ENCODE peak calls at places on chromosome 10, in nine cellular contexts. F is nephron progenitor cell; M is AG09309; X is upper lobe of left lung; B is CD4-positive, alpha-beta T cell; G is AG09319; R is bronchial epithelial cell; Y is uterus; S is chondrocyte. D is an unnamed sample.

GRCh38 chr10:91700273-91700672 is 67.4 kb upstream of the PPP1R3C start:
- DNase-seq in F (no peak), M (no peak), X (peak; percentile 18), B (no peak), G (no peak), R (no peak), Y (no peak), S (no peak), D (no peak)

GRCh38 chr10:7260912-7261700 is 149.7 kb downstream of the SFMBT2 start:
- DNase-seq in F (no peak), M (peak; percentile 2), X (no peak), B (no peak), G (no peak), R (no peak), Y (no peak), S (no peak), D (no peak)

GRCh38 chr10:92735938-92736337 is 46.2 kb downstream of the HHEX start:
- DNase-seq in F (no peak), M (no peak), X (no peak), B (no peak), G (no peak), R (no peak), Y (no peak), S (no peak), D (no peak)

GRCh38 chr10:24882047-24882698 is 70.2 kb downstream of the PRTFDC1 start:
- DNase-seq in F (no peak), M (no peak), X (no peak), B (peak; percentile 37), G (no peak), R (no peak), Y (no peak), S (no peak), D (no peak)

GRCh38 chr10:71757450-71757918 is 15.8 kb downstream of the VSIR start:
- DNase-seq in F (no peak), M (no peak), X (no peak), B (no peak), G (no peak), R (no peak), Y (no peak), S (no peak), D (no peak)

GRCh38 chr10:103717341-103718246 is 137.8 kb downstream of the SH3PXD2A start:
- DNase-seq in F (no peak), M (no peak), X (no peak), B (no peak), G (no peak), R (peak; percentile 66), Y (no peak), S (no peak), D (no peak)

GRCh38 chr10:90675621-90676020 is 182.2 kb downstream of the HTR7 start:
- DNase-seq in F (no peak), M (peak; percentile 23), X (no peak), B (no peak), G (no peak), R (peak; percentile 82), Y (no peak), S (no peak), D (no peak)

GRCh38 chr10:60110739-60111138 is 204.4 kb upstream of the CCDC6 start:
- DNase-seq in F (no peak), M (no peak), X (no peak), B (no peak), G (no peak), R (no peak), Y (no peak), S (no peak), D (no peak)

GRCh38 chr10:102819054-102819453 is 18.2 kb downstream of the CYP17A1 start:
- DNase-seq in F (no peak), M (no peak), X (no peak), B (no peak), G (no peak), R (no peak), Y (no peak), S (no peak), D (no peak)

GRCh38 chr10:4650572-4650971 is 175.4 kb upstream of the AKR1E2 start:
- DNase-seq in F (no peak), M (peak; percentile 53), X (no peak), B (no peak), G (peak; percentile 47), R (peak; percentile 44), Y (no peak), S (no peak), D (no peak)

GRCh38 chr10:100740476-100741341 is 4.7 kb upstream of the PAX2 start:
- DNase-seq in F (no peak), M (no peak), X (peak; percentile 44), B (no peak), G (no peak), R (no peak), Y (no peak), S (no peak), D (no peak)

GRCh38 chr10:103685880-103686669 is 169.3 kb downstream of the SH3PXD2A start:
- DNase-seq in F (peak; percentile 83), M (peak; percentile 63), X (peak; percentile 85), B (peak; percentile 65), G (no peak), R (peak; percentile 26), Y (peak; percentile 91), S (no peak), D (peak; percentile 83)

DNA sequence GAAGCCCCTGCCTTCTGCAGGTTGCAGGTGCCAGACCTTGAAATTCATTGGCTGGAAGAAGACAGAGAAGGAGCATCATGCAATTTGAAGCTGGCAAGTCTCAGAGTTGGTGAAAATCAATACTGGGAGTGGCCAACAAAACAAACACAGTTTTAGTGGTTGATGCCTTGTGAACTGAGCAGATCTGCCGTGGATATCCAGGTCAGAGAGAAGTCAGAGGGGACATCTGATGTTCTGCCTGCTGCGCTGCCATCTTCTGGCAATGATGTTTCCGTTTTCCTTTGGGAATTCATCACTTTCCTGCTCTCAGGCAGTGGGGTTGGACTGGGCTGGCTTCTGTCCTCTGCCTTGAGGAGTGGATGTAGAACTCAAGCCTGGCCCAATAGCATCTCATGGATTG is 132.0 kb downstream of the RPS24 start:
- DNase-seq in F (peak; percentile 18), M (no peak), X (no peak), B (no peak), G (no peak), R (no peak), Y (no peak), S (no peak), D (no peak)
- TF ChIP-seq CTCF in F (no peak), M (no peak), X (no peak), B (no peak), G (no peak), R (peak; percentile 21), Y (no peak), S (peak; percentile 51), D (peak; percentile 48)

GRCh38 chr10:97333351-97333600 is 1.3 kb downstream of the FRAT2 start:
- DNase-seq in F (no peak), M (no peak), X (no peak), B (no peak), G (no peak), R (no peak), Y (no peak), S (no peak), D (no peak)

GRCh38 chr10:97333601-97334369 is 744 bp downstream of the FRAT2 start:
- DNase-seq in F (peak; percentile 54), M (no peak), X (peak; percentile 91), B (no peak), G (no peak), R (no peak), Y (no peak), S (no peak), D (no peak)

GRCh38 chr10:97331304-97331703 is 3.2 kb downstream of the FRAT2 start:
- DNase-seq in F (no peak), M (no peak), X (no peak), B (no peak), G (no peak), R (no peak), Y (no peak), S (no peak), D (no peak)

GRCh38 chr10:97334370-97335175 is at the start of gene FRAT2:
- DNase-seq in F (peak; percentile 89), M (peak; percentile 62), X (peak; percentile 98), B (peak; percentile 81), G (peak; percentile 87), R (peak; percentile 72), Y (peak; percentile 90), S (peak; percentile 95), D (peak; percentile 91)

DNA sequence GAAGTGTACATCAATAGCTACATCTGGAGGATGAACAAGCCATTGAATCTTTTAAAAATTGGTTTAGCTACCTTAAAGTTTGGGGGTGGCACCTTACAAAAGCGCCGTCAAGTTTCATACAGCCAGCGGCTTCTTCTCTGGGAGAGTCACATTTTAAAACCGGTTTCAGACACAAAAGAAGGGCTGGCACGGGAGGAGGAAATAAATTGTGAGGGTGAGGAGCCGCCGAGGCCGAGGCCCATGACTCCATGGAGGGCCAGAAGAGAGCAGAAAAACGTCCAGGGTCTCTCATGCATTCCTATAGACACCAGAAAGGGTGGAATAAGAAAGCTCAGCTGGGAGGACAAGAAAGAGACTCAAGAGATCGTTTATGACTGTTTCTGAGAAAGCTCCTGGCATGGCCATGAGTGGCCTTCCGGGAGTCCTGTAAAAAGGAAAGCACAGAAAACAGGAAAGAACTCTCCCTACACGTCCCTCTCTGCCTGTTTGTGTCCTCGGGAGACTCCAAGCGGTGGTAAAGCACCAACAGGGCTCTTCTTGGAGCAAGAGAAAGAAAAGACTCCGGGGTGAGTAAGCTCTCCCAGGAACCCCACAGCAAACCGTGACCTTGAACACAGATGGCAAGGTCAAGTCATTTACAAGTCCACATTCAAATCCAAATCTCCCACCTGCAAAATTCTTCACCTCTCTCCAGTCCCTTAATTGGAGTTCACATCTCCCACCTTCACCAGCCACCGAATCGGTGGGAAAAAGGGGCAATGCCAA is 1.8 kb downstream of the FRAT2 start:
- DNase-seq in F (peak; percentile 23), M (peak; percentile 76), X (no peak), B (no peak), G (peak; percentile 52), R (peak; percentile 70), Y (no peak), S (no peak), D (no peak)
- TF ChIP-seq CTCF in F (no peak), M (peak; percentile 62), X (peak; percentile 31), B (no peak), G (peak; percentile 57), R (peak; percentile 31), Y (no peak), S (peak; percentile 70), D (no peak)

GRCh38 chr10:14478639-14479038 is 147.9 kb upstream of the FRMD4A start:
- DNase-seq in F (peak; percentile 46), M (no peak), X (no peak), B (no peak), G (peak; percentile 68), R (peak; percentile 37), Y (peak; percentile 21), S (no peak), D (no peak)
- TF ChIP-seq CTCF in F (peak; percentile 69), M (peak; percentile 80), X (no peak), B (no peak), G (peak; percentile 82), R (peak; percentile 48), Y (no peak), S (peak; percentile 96), D (peak; percentile 80)

DNA sequence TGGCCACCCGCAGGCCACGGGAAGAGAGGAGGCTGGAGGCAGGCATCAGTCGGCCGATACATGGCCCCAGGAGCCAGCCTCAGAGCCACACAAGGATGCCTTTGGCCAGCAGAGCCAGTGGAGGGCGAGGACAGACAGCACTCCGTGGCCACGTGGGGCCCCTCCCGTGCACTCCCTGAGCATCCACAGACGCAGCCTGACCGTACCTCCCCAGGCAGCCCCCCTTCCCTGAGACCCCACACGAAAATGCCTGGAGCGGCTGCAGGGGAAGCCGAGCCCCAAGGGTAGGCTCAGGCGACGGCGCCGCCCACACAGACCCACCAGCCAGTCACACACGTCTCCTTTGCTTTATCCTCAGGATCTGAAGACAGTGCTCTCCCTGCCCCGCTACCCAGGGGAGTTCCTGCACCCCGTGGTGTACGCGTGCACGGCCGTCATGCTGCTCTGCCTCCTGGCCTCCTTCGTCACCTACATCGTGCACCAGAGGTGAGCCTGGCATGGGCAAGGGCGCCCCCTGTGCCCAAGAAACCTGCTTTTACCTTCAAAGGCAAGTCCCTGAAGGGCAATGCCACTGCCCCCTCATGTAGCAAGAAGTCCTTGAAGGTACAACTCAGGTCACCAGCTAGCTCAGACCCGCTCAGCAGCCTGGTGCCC is 9.0 kb downstream of the ADGRA1 start:
- DNase-seq in F (no peak), M (no peak), X (peak; percentile 76), B (no peak), G (no peak), R (no peak), Y (no peak), S (no peak), D (no peak)
- TF ChIP-seq CTCF in F (no peak), M (no peak), X (no peak), B (no peak), G (no peak), R (no peak), Y (no peak), S (no peak), D (no peak)